ENCODE peak calls at places on chromosome 17, in seven cellular contexts. C, H, E, N, A, Y and P are unnamed samples.
A peak's percentile ranks its signal among the peaks of the same experiment; 100 is the strongest.

GRCh38 chr17:81566461-81567126 is 14.4 kb upstream of the FAAP100 start:
- DNase-seq in E (peak; percentile 61), Y (peak; percentile 73), H (no peak), C (peak; percentile 85), N (peak; percentile 74), A (no peak), P (no peak)

GRCh38 chr17:3693829-3694231 is 2.1 kb downstream of the P2RX5 start:
- DNase-seq in A (no peak), E (no peak), H (no peak), C (no peak), N (no peak), Y (peak; percentile 27), P (no peak)

GRCh38 chr17:4463818-4464501 is 30.2 kb downstream of the SPNS3 start:
- DNase-seq in H (no peak), A (no peak), Y (no peak), C (no peak), E (no peak), N (no peak), P (peak; percentile 51)

GRCh38 chr17:79276824-79277223 is 202.2 kb downstream of the ENGASE start:
- DNase-seq in C (no peak), E (no peak), A (no peak), Y (no peak), H (no peak), N (no peak), P (no peak)

GRCh38 chr17:69046130-69046807 is 14.5 kb downstream of the ABCA9 start:
- DNase-seq in H (no peak), C (no peak), Y (no peak), N (no peak), E (no peak), A (no peak), P (no peak)

GRCh38 chr17:77491921-77492445 is 351.2 kb downstream of the SEC14L1 start:
- DNase-seq in Y (peak; percentile 70), N (no peak), E (peak; percentile 11), H (no peak), A (no peak), C (peak; percentile 3), P (peak; percentile 21)

GRCh38 chr17:751269-752001 is 629 bp downstream of the GEMIN4 start:
- DNase-seq in E (peak; percentile 26), H (peak; percentile 39), C (peak; percentile 34), A (peak; percentile 89), Y (peak; percentile 49), N (no peak), P (no peak)

GRCh38 chr17:42329025-42329976 is 41.0 kb downstream of the STAT5A start:
- DNase-seq in Y (no peak), A (no peak), N (no peak), H (no peak), C (peak; percentile 60), E (no peak), P (no peak)

GRCh38 chr17:1029196-1029911 is 32.4 kb downstream of the TIMM22 start:
- DNase-seq in H (no peak), Y (peak; percentile 43), A (no peak), E (peak; percentile 58), N (peak; percentile 50), C (no peak), P (no peak)

GRCh38 chr17:14323522-14323981 is 22.7 kb downstream of the HS3ST3B1 start:
- DNase-seq in C (no peak), E (no peak), A (no peak), N (no peak), Y (no peak), H (no peak), P (no peak)

GRCh38 chr17:50028207-50029120 is 27.4 kb upstream of the ITGA3 start:
- DNase-seq in N (no peak), Y (no peak), A (peak; percentile 89), H (no peak), C (peak; percentile 85), E (no peak), P (no peak)

GRCh38 chr17:44636562-44636961 is 19.7 kb upstream of the MEIOC start:
- DNase-seq in E (no peak), Y (no peak), H (no peak), A (no peak), C (no peak), N (no peak), P (no peak)

GRCh38 chr17:60461584-60461983 is 39.3 kb downstream of the CHCT1 start:
- DNase-seq in C (no peak), N (no peak), A (no peak), Y (no peak), H (no peak), E (no peak), P (no peak)

GRCh38 chr17:7744416-7744815 is 26.9 kb downstream of the DNAH2 start:
- DNase-seq in A (no peak), N (no peak), E (no peak), C (no peak), H (no peak), Y (no peak), P (no peak)

GRCh38 chr17:3569534-3570137 is 12.0 kb upstream of the TRPV3 start:
- DNase-seq in Y (no peak), C (no peak), H (no peak), E (no peak), N (no peak), A (no peak), P (no peak)

GRCh38 chr17:61574542-61575351 is 16.3 kb downstream of the NACA2 start:
- DNase-seq in H (no peak), A (no peak), E (no peak), Y (no peak), C (peak; percentile 9), N (no peak), P (no peak)
- TF ChIP-seq CTCF in H (no peak), A (no peak), E (peak; percentile 36), Y (peak; percentile 34), C (no peak), N (no peak), P (no peak)

DNA sequence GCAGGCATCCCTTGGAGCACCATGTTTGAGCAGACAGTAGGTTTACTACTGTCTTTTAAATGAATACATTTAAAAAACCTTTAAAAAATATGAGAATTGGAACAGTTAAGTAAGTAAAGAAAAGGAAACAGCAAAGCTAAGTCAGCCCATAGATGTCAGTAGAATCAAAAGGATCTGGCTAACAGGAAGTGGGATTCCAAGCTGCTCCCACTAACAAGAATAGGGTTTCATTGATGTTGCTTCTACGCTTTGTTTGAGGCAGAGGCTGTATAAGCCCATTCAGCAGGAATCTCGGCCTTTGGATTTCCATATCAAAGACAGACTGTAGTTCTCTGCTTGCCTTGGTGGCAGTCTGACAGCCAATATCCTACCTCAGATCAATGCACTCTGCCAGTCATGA is 122.9 kb upstream of the ELAC2 start:
- DNase-seq in Y (no peak), H (no peak), A (no peak), C (no peak), E (no peak), N (no peak), P (no peak)
- TF ChIP-seq CTCF in Y (no peak), H (no peak), A (no peak), C (no peak), E (no peak), N (no peak), P (no peak)

GRCh38 chr17:71458322-71458721 is 662.5 kb upstream of the SOX9 start:
- DNase-seq in N (no peak), C (no peak), Y (no peak), A (no peak), H (no peak), E (no peak), P (no peak)

GRCh38 chr17:71464241-71464640 is 656.6 kb upstream of the SOX9 start:
- DNase-seq in A (no peak), E (no peak), C (no peak), N (no peak), H (no peak), Y (no peak), P (no peak)

GRCh38 chr17:71455219-71455618 is 665.6 kb upstream of the SOX9 start:
- DNase-seq in A (no peak), H (no peak), C (no peak), Y (no peak), E (no peak), N (no peak), P (no peak)

GRCh38 chr17:71461504-71462197 is 659.2 kb upstream of the SOX9 start:
- DNase-seq in H (no peak), N (no peak), Y (no peak), A (no peak), E (no peak), C (no peak), P (no peak)

DNA sequence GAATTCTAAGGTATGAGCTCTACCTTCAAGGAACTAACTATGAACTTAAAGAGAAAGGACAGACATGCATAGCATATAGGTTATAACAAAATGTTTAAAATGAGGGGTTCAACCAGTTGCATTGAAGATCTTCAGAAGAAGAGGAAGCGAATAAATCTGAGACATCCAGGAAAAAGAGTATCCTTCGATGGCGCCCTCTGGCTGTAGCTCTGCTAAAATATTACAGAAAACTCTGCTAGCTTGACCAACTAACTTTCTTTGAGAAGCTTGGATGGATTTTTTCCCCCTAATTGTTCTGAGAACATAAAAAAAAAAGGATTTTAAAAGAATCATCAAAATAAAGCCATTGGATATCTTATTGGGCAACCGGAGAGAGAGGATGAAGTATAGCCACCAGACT is 659.9 kb upstream of the SOX9 start:
- DNase-seq in H (no peak), A (no peak), Y (peak; percentile 34), E (no peak), C (peak; percentile 49), N (no peak), P (no peak)
- TF ChIP-seq CTCF in H (no peak), A (no peak), Y (peak; percentile 27), E (peak; percentile 49), C (peak; percentile 52), N (no peak), P (peak; percentile 47)

GRCh38 chr17:17711708-17712141 is 30.5 kb downstream of the RAI1 start:
- DNase-seq in C (peak; percentile 31), N (no peak), Y (no peak), E (no peak), A (no peak), H (no peak), P (no peak)

GRCh38 chr17:17709815-17710321 is 28.6 kb downstream of the RAI1 start:
- DNase-seq in Y (no peak), N (no peak), A (no peak), E (no peak), H (no peak), C (peak; percentile 26), P (no peak)

GRCh38 chr17:17712268-17712924 is 31.1 kb downstream of the RAI1 start:
- DNase-seq in A (no peak), Y (no peak), E (no peak), H (no peak), N (no peak), C (no peak), P (no peak)

GRCh38 chr17:17710355-17710727 is 29.1 kb downstream of the RAI1 start:
- DNase-seq in Y (no peak), E (no peak), H (no peak), A (no peak), N (no peak), C (no peak), P (no peak)

DNA sequence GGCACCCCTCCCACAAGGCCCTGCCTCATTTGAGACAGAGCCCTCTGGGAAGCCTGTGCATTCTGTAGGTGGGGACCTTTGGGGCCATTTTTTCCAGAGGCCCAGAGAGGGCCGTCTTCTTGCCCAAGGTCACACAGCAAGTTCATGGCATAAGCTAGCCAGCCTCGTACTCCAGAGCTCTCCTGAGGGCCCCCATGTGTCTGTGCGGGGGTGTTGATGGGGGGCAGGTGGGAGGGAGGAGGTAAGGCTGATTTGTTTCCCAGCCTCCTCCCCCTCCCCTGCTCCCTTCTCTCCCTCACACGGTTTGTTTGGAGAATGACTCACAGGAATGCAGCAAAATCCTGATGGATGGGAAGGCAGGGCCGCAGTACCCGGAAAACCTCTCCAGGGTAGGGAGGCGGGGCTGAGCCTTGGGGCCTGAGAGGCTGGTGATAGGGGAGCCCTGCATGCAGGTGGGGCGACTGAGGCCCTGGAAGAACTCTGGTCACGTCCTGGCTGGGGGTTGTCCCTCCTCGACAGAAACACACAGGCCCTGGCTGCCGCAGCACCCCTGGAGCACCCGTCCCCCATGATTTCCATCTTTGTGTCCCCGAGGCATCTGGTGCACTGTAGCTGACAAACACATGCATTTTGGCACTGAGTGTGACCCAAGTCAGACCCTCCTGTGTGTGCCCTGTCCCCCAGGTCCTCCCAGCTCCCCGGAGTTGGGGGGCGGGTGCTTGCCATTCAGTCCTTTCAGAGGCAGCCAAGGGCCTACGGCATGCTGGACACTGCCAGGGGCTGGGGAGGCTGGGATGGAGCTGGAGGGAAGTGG is 29.7 kb downstream of the RAI1 start:
- DNase-seq in Y (peak; percentile 84), H (no peak), C (peak; percentile 93), N (peak; percentile 39), E (no peak), A (no peak), P (peak; percentile 65)
- TF ChIP-seq CTCF in Y (no peak), H (no peak), C (no peak), N (no peak), E (no peak), A (no peak), P (no peak)